ENCODE peak calls at places on chromosomes 5 and 9, in four cellular contexts. P is NCI-H345; V is fibroblast of mammary gland; X is activated naive CD4-positive, alpha-beta T cell. H is an unnamed sample.

GRCh38 chr9:127204771-127205470 is 59.7 kb upstream of the GARNL3 start:
- DNase-seq in P (no peak), V (peak), X (no peak), H (no peak)

GRCh38 chr5:65893749-65894430 is 32.5 kb upstream of the ERBIN start:
- DNase-seq in P (no peak), V (no peak), X (no peak), H (no peak)

GRCh38 chr9:9387511-9388115 is 1225.2 kb downstream of the PTPRD start:
- DNase-seq in P (no peak), V (no peak), X (no peak), H (no peak)

GRCh38 chr5:52799358-52799982 is 11.8 kb downstream of the ITGA1 start:
- DNase-seq in P (peak), V (peak), X (no peak), H (no peak)

GRCh38 chr9:110457245-110457644 is 119.6 kb upstream of the TXNDC8 start:
- DNase-seq in P (no peak), V (no peak), X (no peak), H (no peak)

GRCh38 chr9:89425921-89426388 is 72.0 kb downstream of the SEMA4D start:
- DNase-seq in P (no peak), V (no peak), X (no peak), H (no peak)

GRCh38 chr9:106878943-106879916 is 16.3 kb downstream of the ZNF462 start:
- DNase-seq in P (peak), V (peak), X (no peak), H (no peak)

GRCh38 chr9:16028516-16028915 is 475.7 kb downstream of the CCDC171 start:
- DNase-seq in P (no peak), V (peak), X (no peak), H (no peak)

GRCh38 chr9:102967979-102968378 is 27.2 kb upstream of the CYLC2 start:
- DNase-seq in P (no peak), V (no peak), X (no peak), H (no peak)

GRCh38 chr5:159208508-159209437 is 580 bp downstream of the RNF145 start:
- DNase-seq in P (peak), V (no peak), X (peak), H (no peak)

GRCh38 chr9:89474939-89475338 is 23.0 kb downstream of the SEMA4D start:
- DNase-seq in P (no peak), V (no peak), X (no peak), H (no peak)

GRCh38 chr5:107217721-107218130 is 453.0 kb downstream of the EFNA5 start:
- DNase-seq in P (peak), V (no peak), X (no peak), H (no peak)

GRCh38 chr5:116605310-116606070 is 30.9 kb upstream of the SEMA6A start:
- DNase-seq in P (no peak), V (no peak), X (no peak), H (no peak)

GRCh38 chr9:38380872-38381534 is 11.5 kb upstream of the ALDH1B1 start:
- DNase-seq in P (peak), V (no peak), X (no peak), H (no peak)

GRCh38 chr5:74442466-74442865 is 198.1 kb downstream of the ENC1 start:
- DNase-seq in P (no peak), V (no peak), X (no peak), H (no peak)

GRCh38 chr9:109974143-109974917 is 194.3 kb downstream of the PALM2AKAP2 start:
- DNase-seq in P (no peak), V (no peak), X (no peak), H (no peak)

GRCh38 chr5:81761270-81761669 is 10.4 kb upstream of the SSBP2 start:
- DNase-seq in P (no peak), V (no peak), X (no peak), H (no peak)

GRCh38 chr9:19028835-19029451 is 4.1 kb downstream of the SAXO1 start:
- DNase-seq in P (peak), V (peak), X (no peak), H (peak)

GRCh38 chr9:79123419-79123818 is 448.3 kb upstream of the TLE4 start:
- DNase-seq in P (no peak), V (peak), X (no peak), H (no peak)

GRCh38 chr5:175195698-175196656 is 248.0 kb downstream of the DRD1 start:
- DNase-seq in P (no peak), V (peak), X (no peak), H (peak)

GRCh38 chr5:77942578-77943239 is 166.6 kb upstream of the TBCA start:
- DNase-seq in P (no peak), V (no peak), X (no peak), H (no peak)

GRCh38 chr5:40480392-40480791 is 199.3 kb upstream of the PTGER4 start:
- DNase-seq in P (no peak), V (no peak), X (no peak), H (no peak)

GRCh38 chr5:139690385-139691274 is 42.5 kb downstream of the CXXC5 start:
- DNase-seq in P (no peak), V (peak), X (no peak), H (no peak)

GRCh38 chr9:2729721-2730120 is 12.4 kb downstream of the KCNV2 start:
- DNase-seq in P (no peak), V (peak), X (no peak), H (no peak)

GRCh38 chr5:112238473-112238872 is 180.6 kb downstream of the EPB41L4A start:
- DNase-seq in P (peak), V (no peak), X (no peak), H (no peak)

GRCh38 chr5:66230551-66230950 is 86.5 kb downstream of the SREK1 start:
- DNase-seq in P (no peak), V (no peak), X (no peak), H (no peak)

H was measured in NCI-H187.